ENCODE peak calls at places on chromosomes 5 and 9, in seven cellular contexts. V is activated effector memory CD4-positive, alpha-beta T cell treated with anti-CD3 and anti-CD28 coated beads, Interleukin-2, amount 50 U/mL, for 16 hours; L is naive thymus-derived CD8-positive, alpha-beta T cell; C is activated CD8-positive, alpha-beta memory T cell treated with anti-CD3 and anti-CD28 coated beads for 4 hours; N is GM03348; W is Kasumi-1; R is fibroblast of lung. T is an unnamed sample.

GRCh38 chr9:32526042-32526706 is at the start of gene RIGI:
- DNase-seq in V (peak), L (peak), C (peak), N (peak), W (peak), R (peak), T (peak)

GRCh38 chr5:39171647-39172046 is 47.7 kb downstream of the FYB1 start:
- DNase-seq in V (no peak), L (no peak), C (no peak), N (no peak), W (no peak), R (no peak), T (no peak)

GRCh38 chr9:36450110-36450732 is 50.2 kb upstream of the RNF38 start:
- DNase-seq in V (no peak), L (no peak), C (no peak), N (peak), W (peak), R (peak), T (no peak)

GRCh38 chr5:96006291-96006690 is 44.6 kb upstream of the ELL2 start:
- DNase-seq in V (no peak), L (no peak), C (no peak), N (no peak), W (no peak), R (no peak), T (no peak)

GRCh38 chr9:114504341-114505186 is 709 bp downstream of the WHRN start:
- DNase-seq in V (peak), L (peak), C (no peak), N (peak), W (no peak), R (peak), T (peak)

GRCh38 chr5:154349621-154350020 is 96.2 kb upstream of the SAP30L start:
- DNase-seq in V (no peak), L (no peak), C (no peak), N (no peak), W (no peak), R (no peak), T (no peak)

GRCh38 chr5:176529116-176529823 is 7.9 kb downstream of the RNF44 start:
- DNase-seq in V (no peak), L (no peak), C (no peak), N (no peak), W (no peak), R (no peak), T (no peak)

GRCh38 chr5:9437741-9438240 is 108.1 kb downstream of the SEMA5A start:
- DNase-seq in V (no peak), L (no peak), C (no peak), N (peak), W (no peak), R (peak), T (no peak)

GRCh38 chr9:136726631-136727191 is 14.3 kb downstream of the DIPK1B start:
- DNase-seq in V (peak), L (peak), C (no peak), N (no peak), W (peak), R (peak), T (no peak)

GRCh38 chr9:130018260-130018659 is 24.7 kb downstream of the FNBP1 start:
- DNase-seq in V (peak), L (no peak), C (no peak), N (no peak), W (no peak), R (no peak), T (no peak)

T was measured in central memory CD8-positive, alpha-beta T cell.